ENCODE peak calls at places on chromosomes 16 and 17, in five cellular contexts. E is renal cortical epithelial cell; V is CD4-positive, CD25-positive, alpha-beta regulatory T cell; B is hypothalamus; X is transverse colon. S is an unnamed sample.

GRCh38 chr16:26672206-26672605 is 394.5 kb upstream of the C16orf82 start:
- DNase-seq in E (no peak), V (no peak), B (no peak), X (no peak), S (no peak)

GRCh38 chr17:64129515-64129764 is 504 bp downstream of the ERN1 start:
- DNase-seq in E (no peak), V (no peak), B (no peak), X (no peak), S (no peak)

GRCh38 chr17:77769215-77769614 is 189.3 kb upstream of the TNRC6C start:
- DNase-seq in E (no peak), V (no peak), B (no peak), X (no peak), S (no peak)

GRCh38 chr17:50290074-50290702 is 15.9 kb downstream of the TMEM92 start:
- DNase-seq in E (peak; percentile 98), V (no peak), B (no peak), X (peak; percentile 64), S (no peak)

GRCh38 chr17:76365256-76365903 is 11.7 kb upstream of the PRPSAP1 start:
- DNase-seq in E (peak; percentile 43), V (no peak), B (no peak), X (no peak), S (no peak)

GRCh38 chr17:68587847-68588246 is 13.3 kb downstream of the FAM20A start:
- DNase-seq in E (no peak), V (no peak), B (no peak), X (no peak), S (no peak)

GRCh38 chr17:46167826-46168569 is 25.2 kb downstream of the KANSL1 start:
- DNase-seq in E (peak; percentile 79), V (no peak), B (no peak), X (no peak), S (no peak)

GRCh38 chr17:8847891-8848290 is 19.6 kb downstream of the PIK3R6 start:
- DNase-seq in E (no peak), V (no peak), B (no peak), X (no peak), S (no peak)

GRCh38 chr17:10398352-10398751 is 23.4 kb downstream of the MYH8 start:
- DNase-seq in E (no peak), V (no peak), B (no peak), X (no peak), S (no peak)

GRCh38 chr17:58219789-58220183 is 731 bp upstream of the MKS1 start:
- DNase-seq in E (no peak), V (no peak), B (no peak), X (no peak), S (no peak)

GRCh38 chr16:71882505-71883192 is 1.3 kb downstream of the ZNF821 start:
- DNase-seq in E (peak; percentile 76), V (peak; percentile 74), B (peak; percentile 8), X (peak; percentile 82), S (peak; percentile 85)

GRCh38 chr16:48720266-48720665 is 110.3 kb upstream of the N4BP1 start:
- DNase-seq in E (peak; percentile 7), V (no peak), B (no peak), X (no peak), S (no peak)

GRCh38 chr17:3979276-3979583 is 15.0 kb upstream of the ATP2A3 start:
- DNase-seq in E (no peak), V (no peak), B (no peak), X (no peak), S (no peak)

GRCh38 chr17:39231587-39232551 is 6.1 kb upstream of the STAC2 start:
- DNase-seq in E (no peak), V (peak; percentile 18), B (peak; percentile 11), X (peak; percentile 50), S (peak; percentile 52)

S was measured in CD4-positive, alpha-beta memory T cell.